ENCODE peak calls at places on chromosomes 3 and 15, in eight cellular contexts. L is A673, K is HCT116, N is fibroblast of lung, M is left ventricle myocardium inferior, F is colonic mucosa, I is stomach, C is IMR-90. E is an unnamed sample.

GRCh38 chr15:100029045-100029444 is 295.8 kb upstream of the LYSMD4 start:
- DNase-seq in L (no peak), K (no peak), N (no peak), M (no peak), F (no peak), I (no peak), C (no peak), E (no peak)

GRCh38 chr3:110955301-110955880 is 116.2 kb upstream of the NECTIN3 start:
- DNase-seq in L (no peak), K (no peak), N (peak; percentile 46), M (no peak), F (no peak), I (no peak), C (peak; percentile 54), E (peak; percentile 12)

GRCh38 chr15:49083471-49084284 is 37.4 kb upstream of the SECISBP2L start:
- DNase-seq in L (no peak), K (no peak), N (peak; percentile 71), M (no peak), F (no peak), I (no peak), C (peak; percentile 85), E (peak; percentile 45)

GRCh38 chr3:117524890-117525289 is 815.3 kb downstream of the TUSC7 start:
- DNase-seq in L (no peak), K (no peak), N (peak; percentile 67), M (no peak), F (no peak), I (no peak), C (peak; percentile 84), E (peak; percentile 71)

GRCh38 chr3:133162906-133163305 is 124.7 kb downstream of the TMEM108 start:
- DNase-seq in L (no peak), K (no peak), N (no peak), M (no peak), F (no peak), I (no peak), C (no peak), E (no peak)

GRCh38 chr15:29183071-29183831 is 86.4 kb downstream of the NSMCE3 start:
- DNase-seq in L (peak; percentile 70), K (no peak), N (no peak), M (no peak), F (no peak), I (no peak), C (no peak), E (no peak)

GRCh38 chr3:112117826-112118571 is 15.0 kb downstream of the GCSAM start:
- DNase-seq in L (no peak), K (no peak), N (no peak), M (no peak), F (no peak), I (no peak), C (no peak), E (no peak)

GRCh38 chr3:53489401-53490130 is 4.8 kb upstream of the CACNA1D start:
- DNase-seq in L (no peak), K (no peak), N (no peak), M (no peak), F (no peak), I (no peak), C (no peak), E (no peak)

GRCh38 chr3:149214702-149215101 is 6.9 kb downstream of the CP start:
- DNase-seq in L (no peak), K (no peak), N (no peak), M (no peak), F (peak; percentile 31), I (no peak), C (no peak), E (no peak)

GRCh38 chr3:153210116-153210515 is 48.1 kb downstream of the RAP2B start:
- DNase-seq in L (peak; percentile 41), K (peak; percentile 3), N (peak; percentile 38), M (no peak), F (no peak), I (no peak), C (peak; percentile 37), E (peak; percentile 70)

GRCh38 chr15:69160976-69161877 is 792 bp downstream of the GLCE start:
- DNase-seq in L (peak; percentile 65), K (peak; percentile 16), N (peak; percentile 36), M (peak; percentile 44), F (peak; percentile 70), I (peak; percentile 29), C (peak; percentile 16), E (peak; percentile 28)

GRCh38 chr3:12986986-12987385 is 86.2 kb downstream of the IQSEC1 start:
- DNase-seq in L (no peak), K (no peak), N (no peak), M (peak; percentile 47), F (no peak), I (peak; percentile 71), C (no peak), E (no peak)

GRCh38 chr3:169575381-169575780 is 88.1 kb downstream of the MECOM start:
- DNase-seq in L (peak; percentile 14), K (no peak), N (peak; percentile 31), M (no peak), F (no peak), I (peak; percentile 26), C (peak; percentile 45), E (peak; percentile 65)

GRCh38 chr3:36678216-36679013 is 85.9 kb downstream of the DCLK3 start:
- DNase-seq in L (peak; percentile 66), K (no peak), N (peak; percentile 42), M (no peak), F (no peak), I (no peak), C (peak; percentile 82), E (peak; percentile 80)

GRCh38 chr3:143354342-143354741 is 234.8 kb downstream of the CHST2 start:
- DNase-seq in L (no peak), K (no peak), N (no peak), M (no peak), F (no peak), I (no peak), C (no peak), E (no peak)

GRCh38 chr3:17176757-17177156 is 292.0 kb downstream of the PLCL2 start:
- DNase-seq in L (no peak), K (no peak), N (no peak), M (no peak), F (no peak), I (no peak), C (no peak), E (no peak)

GRCh38 chr15:87733522-87733921 is 523.0 kb downstream of the NTRK3 start:
- DNase-seq in L (no peak), K (no peak), N (no peak), M (no peak), F (no peak), I (no peak), C (no peak), E (no peak)

GRCh38 chr3:42501681-42502428 is 588 bp upstream of the VIPR1 start:
- DNase-seq in L (peak; percentile 16), K (no peak), N (peak; percentile 26), M (peak; percentile 50), F (peak; percentile 86), I (peak; percentile 78), C (peak; percentile 2), E (peak; percentile 20)

GRCh38 chr15:45393851-45394250 is 15.5 kb upstream of the GATM start:
- DNase-seq in L (no peak), K (no peak), N (no peak), M (no peak), F (no peak), I (no peak), C (no peak), E (no peak)

GRCh38 chr3:159266779-159267178 is 464.9 kb downstream of the MFSD1 start:
- DNase-seq in L (peak; percentile 63), K (peak; percentile 26), N (peak; percentile 17), M (no peak), F (peak; percentile 38), I (no peak), C (peak; percentile 6), E (no peak)
- TF ChIP-seq CTCF in L (peak; percentile 69), K (peak; percentile 62), N (no peak), M (peak; percentile 41), F (no peak), I (no peak), C (peak; percentile 43), E (no peak)

GRCh38 chr15:79208179-79208578 is 74.3 kb upstream of the ANKRD34C start:
- DNase-seq in L (no peak), K (no peak), N (no peak), M (no peak), F (no peak), I (no peak), C (no peak), E (no peak)
- TF ChIP-seq CTCF in L (peak; percentile 14), K (peak; percentile 53), N (no peak), M (no peak), F (no peak), I (no peak), C (no peak), E (no peak)

GRCh38 chr3:142127941-142128658 is 21.2 kb downstream of the TFDP2 start:
- DNase-seq in L (no peak), K (no peak), N (no peak), M (no peak), F (no peak), I (no peak), C (no peak), E (no peak)

GRCh38 chr3:142134799-142135325 is 14.5 kb downstream of the TFDP2 start:
- DNase-seq in L (no peak), K (no peak), N (no peak), M (no peak), F (no peak), I (no peak), C (no peak), E (no peak)

GRCh38 chr3:142124243-142124642 is 25.1 kb downstream of the TFDP2 start:
- DNase-seq in L (no peak), K (no peak), N (no peak), M (no peak), F (no peak), I (no peak), C (no peak), E (no peak)

DNA sequence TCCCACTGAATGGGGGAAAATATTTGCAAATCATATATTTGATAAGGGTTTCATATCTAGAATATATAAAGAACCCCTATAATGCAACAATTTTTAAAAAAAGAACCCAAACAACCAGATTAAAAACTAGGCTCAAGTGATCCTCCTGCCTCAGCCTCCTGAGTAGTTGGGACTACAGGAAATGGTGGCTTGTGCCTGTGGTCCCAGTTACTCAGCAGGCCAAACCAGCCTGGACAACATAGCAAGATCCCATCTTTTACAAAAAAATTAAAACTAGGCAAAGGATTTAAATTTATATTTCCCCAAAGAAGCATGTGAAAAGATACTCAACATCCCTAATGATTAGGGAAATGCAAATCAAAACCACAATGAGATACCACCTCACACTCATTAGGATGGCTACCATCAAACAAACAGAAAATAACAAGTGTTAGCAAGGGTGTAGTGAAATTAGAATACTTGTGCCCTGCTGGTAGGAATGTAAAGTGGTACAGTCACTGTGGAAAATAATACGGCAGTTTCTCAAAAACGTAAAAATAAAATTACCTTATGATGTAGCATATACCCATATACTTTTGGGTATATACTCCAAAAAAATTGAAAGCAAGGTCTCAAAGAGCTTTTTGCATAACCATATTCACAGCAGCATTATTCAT is 19.7 kb downstream of the TFDP2 start:
- DNase-seq in L (no peak), K (no peak), N (no peak), M (no peak), F (no peak), I (no peak), C (no peak), E (no peak)
- TF ChIP-seq CTCF in L (peak; percentile 16), K (peak; percentile 54), N (peak; percentile 18), M (no peak), F (no peak), I (no peak), C (peak; percentile 25), E (peak; percentile 45)

DNA sequence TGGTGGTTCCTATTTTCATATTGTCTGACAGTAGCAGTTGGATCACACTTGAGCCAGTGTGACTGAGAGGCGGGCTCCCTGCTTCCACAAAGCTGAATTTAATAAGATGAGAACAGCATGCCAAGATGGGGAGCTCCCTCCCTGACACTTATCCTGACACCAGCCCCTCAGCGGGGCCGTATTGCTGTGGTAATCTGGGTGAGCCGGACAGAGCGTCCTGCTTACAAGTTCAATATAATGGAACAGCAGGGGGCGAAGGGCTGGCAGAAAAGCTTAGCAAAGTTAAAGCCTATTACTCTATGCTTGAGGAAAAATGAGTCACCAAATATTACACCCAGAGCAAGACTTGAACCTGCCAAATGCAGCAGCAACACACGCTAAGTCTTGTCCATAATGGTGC is 163.9 kb upstream of the CMC1 start:
- DNase-seq in L (peak; percentile 88), K (peak; percentile 12), N (peak; percentile 18), M (no peak), F (no peak), I (no peak), C (peak; percentile 5), E (peak; percentile 66)
- TF ChIP-seq CTCF in L (no peak), K (no peak), N (no peak), M (peak; percentile 37), F (no peak), I (no peak), C (no peak), E (peak; percentile 46)

E was measured in fibroblast of the aortic adventitia.